ENCODE peak calls at places on chromosomes 3 and 15, in ten cellular contexts. One of them, this sample, is unnamed.

GRCh38 chr3:47301456-47301855 is 18.7 kb downstream of the KLHL18 start:
- DNase-seq in stimulated activated CD8-positive, alpha-beta memory T cell treated with anti-CD3 and anti-CD28 coated beads, Interleukin-15, amount 100 ng/mL, for 1 hour: no peak
- DNase-seq in stimulated activated CD4-positive, alpha-beta T cell treated with anti-CD3 and anti-CD28 coated beads, Interleukin-1b, Interleukin-23, amount 100 ng/mL, for 24 hours: no peak
- DNase-seq in HuH-7: no peak
- DNase-seq in EL: no peak
- DNase-seq in testis: no peak
- DNase-seq in cardiac fibroblast: no peak
- DNase-seq in T-cell: no peak
- DNase-seq in SK-N-SH: no peak
- DNase-seq in M059J: no peak
- DNase-seq in this sample: no peak

GRCh38 chr3:14834807-14835466 is 16.2 kb downstream of the FGD5 start:
- DNase-seq in EL: no peak
- DNase-seq in HuH-7: no peak
- DNase-seq in stimulated activated CD4-positive, alpha-beta T cell treated with anti-CD3 and anti-CD28 coated beads, Interleukin-1b, Interleukin-23, amount 100 ng/mL, for 24 hours: no peak
- DNase-seq in M059J: no peak
- DNase-seq in SK-N-SH: no peak
- DNase-seq in cardiac fibroblast: no peak
- DNase-seq in testis: no peak
- DNase-seq in T-cell: no peak
- DNase-seq in stimulated activated CD8-positive, alpha-beta memory T cell treated with anti-CD3 and anti-CD28 coated beads, Interleukin-15, amount 100 ng/mL, for 1 hour: no peak
- DNase-seq in this sample: no peak

GRCh38 chr3:57961828-57962447 is 46.3 kb upstream of the FLNB start:
- DNase-seq in HuH-7: no peak
- DNase-seq in T-cell: no peak
- DNase-seq in M059J: peak
- DNase-seq in stimulated activated CD4-positive, alpha-beta T cell treated with anti-CD3 and anti-CD28 coated beads, Interleukin-1b, Interleukin-23, amount 100 ng/mL, for 24 hours: no peak
- DNase-seq in SK-N-SH: no peak
- DNase-seq in cardiac fibroblast: peak
- DNase-seq in EL: peak
- DNase-seq in stimulated activated CD8-positive, alpha-beta memory T cell treated with anti-CD3 and anti-CD28 coated beads, Interleukin-15, amount 100 ng/mL, for 1 hour: no peak
- DNase-seq in testis: no peak
- DNase-seq in this sample: no peak

GRCh38 chr3:188863999-188864406 is 307.8 kb upstream of the TPRG1 start:
- DNase-seq in testis: no peak
- DNase-seq in cardiac fibroblast: no peak
- DNase-seq in EL: peak
- DNase-seq in T-cell: no peak
- DNase-seq in stimulated activated CD4-positive, alpha-beta T cell treated with anti-CD3 and anti-CD28 coated beads, Interleukin-1b, Interleukin-23, amount 100 ng/mL, for 24 hours: no peak
- DNase-seq in M059J: peak
- DNase-seq in SK-N-SH: no peak
- DNase-seq in stimulated activated CD8-positive, alpha-beta memory T cell treated with anti-CD3 and anti-CD28 coated beads, Interleukin-15, amount 100 ng/mL, for 1 hour: no peak
- DNase-seq in HuH-7: no peak
- DNase-seq in this sample: no peak

GRCh38 chr15:75455982-75456531 is 4.6 kb upstream of the SIN3A start:
- DNase-seq in stimulated activated CD4-positive, alpha-beta T cell treated with anti-CD3 and anti-CD28 coated beads, Interleukin-1b, Interleukin-23, amount 100 ng/mL, for 24 hours: peak
- DNase-seq in T-cell: peak
- DNase-seq in stimulated activated CD8-positive, alpha-beta memory T cell treated with anti-CD3 and anti-CD28 coated beads, Interleukin-15, amount 100 ng/mL, for 1 hour: peak
- DNase-seq in SK-N-SH: no peak
- DNase-seq in testis: no peak
- DNase-seq in EL: peak
- DNase-seq in HuH-7: peak
- DNase-seq in M059J: peak
- DNase-seq in cardiac fibroblast: peak
- DNase-seq in this sample: no peak

GRCh38 chr3:47455806-47456452 is 19.8 kb downstream of the SCAP start:
- DNase-seq in stimulated activated CD4-positive, alpha-beta T cell treated with anti-CD3 and anti-CD28 coated beads, Interleukin-1b, Interleukin-23, amount 100 ng/mL, for 24 hours: no peak
- DNase-seq in EL: no peak
- DNase-seq in M059J: no peak
- DNase-seq in stimulated activated CD8-positive, alpha-beta memory T cell treated with anti-CD3 and anti-CD28 coated beads, Interleukin-15, amount 100 ng/mL, for 1 hour: no peak
- DNase-seq in HuH-7: no peak
- DNase-seq in cardiac fibroblast: peak
- DNase-seq in SK-N-SH: no peak
- DNase-seq in T-cell: no peak
- DNase-seq in testis: peak
- DNase-seq in this sample: no peak

GRCh38 chr3:99931059-99931458 is 113.4 kb downstream of the CMSS1 start:
- DNase-seq in HuH-7: peak
- DNase-seq in stimulated activated CD4-positive, alpha-beta T cell treated with anti-CD3 and anti-CD28 coated beads, Interleukin-1b, Interleukin-23, amount 100 ng/mL, for 24 hours: no peak
- DNase-seq in cardiac fibroblast: no peak
- DNase-seq in SK-N-SH: no peak
- DNase-seq in testis: no peak
- DNase-seq in T-cell: no peak
- DNase-seq in EL: no peak
- DNase-seq in stimulated activated CD8-positive, alpha-beta memory T cell treated with anti-CD3 and anti-CD28 coated beads, Interleukin-15, amount 100 ng/mL, for 1 hour: no peak
- DNase-seq in M059J: no peak
- DNase-seq in this sample: no peak

GRCh38 chr15:36126194-36126593 is 453.2 kb upstream of the CDIN1 start:
- DNase-seq in T-cell: no peak
- DNase-seq in EL: no peak
- DNase-seq in stimulated activated CD4-positive, alpha-beta T cell treated with anti-CD3 and anti-CD28 coated beads, Interleukin-1b, Interleukin-23, amount 100 ng/mL, for 24 hours: no peak
- DNase-seq in HuH-7: no peak
- DNase-seq in SK-N-SH: no peak
- DNase-seq in M059J: no peak
- DNase-seq in cardiac fibroblast: no peak
- DNase-seq in testis: no peak
- DNase-seq in stimulated activated CD8-positive, alpha-beta memory T cell treated with anti-CD3 and anti-CD28 coated beads, Interleukin-15, amount 100 ng/mL, for 1 hour: no peak
- DNase-seq in this sample: no peak

GRCh38 chr3:10835406-10835805 is 19.4 kb downstream of the SLC6A11 start:
- DNase-seq in T-cell: no peak
- DNase-seq in stimulated activated CD8-positive, alpha-beta memory T cell treated with anti-CD3 and anti-CD28 coated beads, Interleukin-15, amount 100 ng/mL, for 1 hour: no peak
- DNase-seq in stimulated activated CD4-positive, alpha-beta T cell treated with anti-CD3 and anti-CD28 coated beads, Interleukin-1b, Interleukin-23, amount 100 ng/mL, for 24 hours: no peak
- DNase-seq in SK-N-SH: no peak
- DNase-seq in M059J: no peak
- DNase-seq in cardiac fibroblast: no peak
- DNase-seq in EL: no peak
- DNase-seq in HuH-7: peak
- DNase-seq in testis: no peak
- DNase-seq in this sample: no peak

GRCh38 chr15:95872366-95872771 is 458.1 kb upstream of the NR2F2 start:
- DNase-seq in stimulated activated CD8-positive, alpha-beta memory T cell treated with anti-CD3 and anti-CD28 coated beads, Interleukin-15, amount 100 ng/mL, for 1 hour: no peak
- DNase-seq in stimulated activated CD4-positive, alpha-beta T cell treated with anti-CD3 and anti-CD28 coated beads, Interleukin-1b, Interleukin-23, amount 100 ng/mL, for 24 hours: no peak
- DNase-seq in M059J: peak
- DNase-seq in SK-N-SH: no peak
- DNase-seq in testis: no peak
- DNase-seq in cardiac fibroblast: peak
- DNase-seq in EL: peak
- DNase-seq in T-cell: no peak
- DNase-seq in HuH-7: no peak
- DNase-seq in this sample: no peak

GRCh38 chr15:48856947-48857346 is 21.0 kb upstream of the EID1 start:
- DNase-seq in HuH-7: no peak
- DNase-seq in testis: no peak
- DNase-seq in SK-N-SH: no peak
- DNase-seq in cardiac fibroblast: no peak
- DNase-seq in stimulated activated CD8-positive, alpha-beta memory T cell treated with anti-CD3 and anti-CD28 coated beads, Interleukin-15, amount 100 ng/mL, for 1 hour: no peak
- DNase-seq in T-cell: no peak
- DNase-seq in M059J: peak
- DNase-seq in EL: peak
- DNase-seq in stimulated activated CD4-positive, alpha-beta T cell treated with anti-CD3 and anti-CD28 coated beads, Interleukin-1b, Interleukin-23, amount 100 ng/mL, for 24 hours: no peak
- DNase-seq in this sample: no peak

GRCh38 chr3:181230258-181230657 is 240.7 kb upstream of the DNAJC19 start:
- DNase-seq in M059J: no peak
- DNase-seq in HuH-7: no peak
- DNase-seq in cardiac fibroblast: no peak
- DNase-seq in SK-N-SH: no peak
- DNase-seq in T-cell: no peak
- DNase-seq in stimulated activated CD4-positive, alpha-beta T cell treated with anti-CD3 and anti-CD28 coated beads, Interleukin-1b, Interleukin-23, amount 100 ng/mL, for 24 hours: no peak
- DNase-seq in stimulated activated CD8-positive, alpha-beta memory T cell treated with anti-CD3 and anti-CD28 coated beads, Interleukin-15, amount 100 ng/mL, for 1 hour: no peak
- DNase-seq in testis: no peak
- DNase-seq in EL: no peak
- DNase-seq in this sample: no peak

GRCh38 chr3:6120786-6121185 is 740.1 kb upstream of the GRM7 start:
- DNase-seq in stimulated activated CD4-positive, alpha-beta T cell treated with anti-CD3 and anti-CD28 coated beads, Interleukin-1b, Interleukin-23, amount 100 ng/mL, for 24 hours: no peak
- DNase-seq in testis: no peak
- DNase-seq in SK-N-SH: no peak
- DNase-seq in stimulated activated CD8-positive, alpha-beta memory T cell treated with anti-CD3 and anti-CD28 coated beads, Interleukin-15, amount 100 ng/mL, for 1 hour: no peak
- DNase-seq in T-cell: no peak
- DNase-seq in M059J: no peak
- DNase-seq in HuH-7: no peak
- DNase-seq in EL: no peak
- DNase-seq in cardiac fibroblast: no peak
- DNase-seq in this sample: no peak

GRCh38 chr3:48345946-48346572 is 12.6 kb upstream of the SPINK8 start:
- DNase-seq in testis: no peak
- DNase-seq in M059J: no peak
- DNase-seq in stimulated activated CD4-positive, alpha-beta T cell treated with anti-CD3 and anti-CD28 coated beads, Interleukin-1b, Interleukin-23, amount 100 ng/mL, for 24 hours: no peak
- DNase-seq in HuH-7: no peak
- DNase-seq in stimulated activated CD8-positive, alpha-beta memory T cell treated with anti-CD3 and anti-CD28 coated beads, Interleukin-15, amount 100 ng/mL, for 1 hour: no peak
- DNase-seq in T-cell: no peak
- DNase-seq in EL: no peak
- DNase-seq in SK-N-SH: no peak
- DNase-seq in cardiac fibroblast: no peak
- DNase-seq in this sample: no peak

GRCh38 chr3:41222508-41222907 is 23.2 kb downstream of the CTNNB1 start:
- DNase-seq in T-cell: no peak
- DNase-seq in testis: no peak
- DNase-seq in SK-N-SH: no peak
- DNase-seq in stimulated activated CD4-positive, alpha-beta T cell treated with anti-CD3 and anti-CD28 coated beads, Interleukin-1b, Interleukin-23, amount 100 ng/mL, for 24 hours: no peak
- DNase-seq in M059J: no peak
- DNase-seq in cardiac fibroblast: peak
- DNase-seq in stimulated activated CD8-positive, alpha-beta memory T cell treated with anti-CD3 and anti-CD28 coated beads, Interleukin-15, amount 100 ng/mL, for 1 hour: no peak
- DNase-seq in HuH-7: no peak
- DNase-seq in EL: no peak
- DNase-seq in this sample: no peak

GRCh38 chr15:89728254-89728653 is 22.8 kb downstream of the MESP1 start:
- DNase-seq in stimulated activated CD8-positive, alpha-beta memory T cell treated with anti-CD3 and anti-CD28 coated beads, Interleukin-15, amount 100 ng/mL, for 1 hour: no peak
- DNase-seq in HuH-7: no peak
- DNase-seq in T-cell: no peak
- DNase-seq in stimulated activated CD4-positive, alpha-beta T cell treated with anti-CD3 and anti-CD28 coated beads, Interleukin-1b, Interleukin-23, amount 100 ng/mL, for 24 hours: no peak
- DNase-seq in testis: no peak
- DNase-seq in EL: no peak
- DNase-seq in cardiac fibroblast: peak
- DNase-seq in SK-N-SH: no peak
- DNase-seq in M059J: peak
- DNase-seq in this sample: no peak

GRCh38 chr3:107035176-107035575 is 342.1 kb upstream of the CCDC54 start:
- DNase-seq in stimulated activated CD4-positive, alpha-beta T cell treated with anti-CD3 and anti-CD28 coated beads, Interleukin-1b, Interleukin-23, amount 100 ng/mL, for 24 hours: no peak
- DNase-seq in testis: no peak
- DNase-seq in EL: no peak
- DNase-seq in SK-N-SH: no peak
- DNase-seq in stimulated activated CD8-positive, alpha-beta memory T cell treated with anti-CD3 and anti-CD28 coated beads, Interleukin-15, amount 100 ng/mL, for 1 hour: no peak
- DNase-seq in cardiac fibroblast: no peak
- DNase-seq in T-cell: no peak
- DNase-seq in HuH-7: no peak
- DNase-seq in M059J: no peak
- DNase-seq in this sample: no peak

GRCh38 chr15:50137330-50137761 is 18.3 kb upstream of the ATP8B4 start:
- DNase-seq in stimulated activated CD8-positive, alpha-beta memory T cell treated with anti-CD3 and anti-CD28 coated beads, Interleukin-15, amount 100 ng/mL, for 1 hour: no peak
- DNase-seq in EL: peak
- DNase-seq in cardiac fibroblast: peak
- DNase-seq in testis: no peak
- DNase-seq in stimulated activated CD4-positive, alpha-beta T cell treated with anti-CD3 and anti-CD28 coated beads, Interleukin-1b, Interleukin-23, amount 100 ng/mL, for 24 hours: no peak
- DNase-seq in HuH-7: no peak
- DNase-seq in SK-N-SH: no peak
- DNase-seq in T-cell: no peak
- DNase-seq in M059J: peak
- DNase-seq in this sample: no peak

GRCh38 chr15:88243895-88244787 is 12.4 kb downstream of the NTRK3 start:
- DNase-seq in M059J: peak
- DNase-seq in T-cell: no peak
- DNase-seq in HuH-7: peak
- DNase-seq in testis: peak
- DNase-seq in stimulated activated CD8-positive, alpha-beta memory T cell treated with anti-CD3 and anti-CD28 coated beads, Interleukin-15, amount 100 ng/mL, for 1 hour: no peak
- DNase-seq in cardiac fibroblast: peak
- DNase-seq in stimulated activated CD4-positive, alpha-beta T cell treated with anti-CD3 and anti-CD28 coated beads, Interleukin-1b, Interleukin-23, amount 100 ng/mL, for 24 hours: no peak
- DNase-seq in EL: peak
- DNase-seq in SK-N-SH: peak
- DNase-seq in this sample: peak

GRCh38 chr15:91412529-91412928 is 312.5 kb downstream of the SV2B start:
- DNase-seq in SK-N-SH: no peak
- DNase-seq in stimulated activated CD8-positive, alpha-beta memory T cell treated with anti-CD3 and anti-CD28 coated beads, Interleukin-15, amount 100 ng/mL, for 1 hour: no peak
- DNase-seq in EL: no peak
- DNase-seq in cardiac fibroblast: no peak
- DNase-seq in T-cell: no peak
- DNase-seq in HuH-7: no peak
- DNase-seq in testis: no peak
- DNase-seq in stimulated activated CD4-positive, alpha-beta T cell treated with anti-CD3 and anti-CD28 coated beads, Interleukin-1b, Interleukin-23, amount 100 ng/mL, for 24 hours: no peak
- DNase-seq in M059J: peak
- DNase-seq in this sample: no peak

GRCh38 chr3:178084938-178085816 is 451.1 kb upstream of the KCNMB2 start:
- DNase-seq in SK-N-SH: peak
- DNase-seq in M059J: peak
- DNase-seq in T-cell: peak
- DNase-seq in stimulated activated CD8-positive, alpha-beta memory T cell treated with anti-CD3 and anti-CD28 coated beads, Interleukin-15, amount 100 ng/mL, for 1 hour: no peak
- DNase-seq in HuH-7: peak
- DNase-seq in testis: peak
- DNase-seq in EL: no peak
- DNase-seq in stimulated activated CD4-positive, alpha-beta T cell treated with anti-CD3 and anti-CD28 coated beads, Interleukin-1b, Interleukin-23, amount 100 ng/mL, for 24 hours: no peak
- DNase-seq in cardiac fibroblast: peak
- DNase-seq in this sample: peak

GRCh38 chr3:85560088-85560790 is 601.5 kb downstream of the CADM2 start:
- DNase-seq in SK-N-SH: no peak
- DNase-seq in stimulated activated CD8-positive, alpha-beta memory T cell treated with anti-CD3 and anti-CD28 coated beads, Interleukin-15, amount 100 ng/mL, for 1 hour: no peak
- DNase-seq in T-cell: no peak
- DNase-seq in stimulated activated CD4-positive, alpha-beta T cell treated with anti-CD3 and anti-CD28 coated beads, Interleukin-1b, Interleukin-23, amount 100 ng/mL, for 24 hours: no peak
- DNase-seq in testis: no peak
- DNase-seq in cardiac fibroblast: peak
- DNase-seq in EL: no peak
- DNase-seq in M059J: no peak
- DNase-seq in HuH-7: no peak
- DNase-seq in this sample: no peak

GRCh38 chr3:98453827-98454226 is 9.2 kb upstream of the OR5K1 start:
- DNase-seq in EL: no peak
- DNase-seq in T-cell: no peak
- DNase-seq in stimulated activated CD4-positive, alpha-beta T cell treated with anti-CD3 and anti-CD28 coated beads, Interleukin-1b, Interleukin-23, amount 100 ng/mL, for 24 hours: no peak
- DNase-seq in SK-N-SH: no peak
- DNase-seq in stimulated activated CD8-positive, alpha-beta memory T cell treated with anti-CD3 and anti-CD28 coated beads, Interleukin-15, amount 100 ng/mL, for 1 hour: no peak
- DNase-seq in testis: no peak
- DNase-seq in M059J: no peak
- DNase-seq in HuH-7: no peak
- DNase-seq in cardiac fibroblast: no peak
- DNase-seq in this sample: no peak

GRCh38 chr3:152556731-152557254 is 278.1 kb upstream of the P2RY1 start:
- DNase-seq in HuH-7: peak
- DNase-seq in cardiac fibroblast: peak
- DNase-seq in stimulated activated CD8-positive, alpha-beta memory T cell treated with anti-CD3 and anti-CD28 coated beads, Interleukin-15, amount 100 ng/mL, for 1 hour: no peak
- DNase-seq in testis: peak
- DNase-seq in stimulated activated CD4-positive, alpha-beta T cell treated with anti-CD3 and anti-CD28 coated beads, Interleukin-1b, Interleukin-23, amount 100 ng/mL, for 24 hours: no peak
- DNase-seq in T-cell: no peak
- DNase-seq in SK-N-SH: no peak
- DNase-seq in EL: peak
- DNase-seq in M059J: peak
- DNase-seq in this sample: no peak

This sample was measured in T47D.